ENCODE peak calls at places on chromosomes 16 and 17, in five cellular contexts. G is OCI-LY7, H is GM23338, T is neural progenitor cell, U is GM23248. O is an unnamed sample.

GRCh38 chr17:43766413-43767052 is 7.9 kb upstream of the SOST start:
- DNase-seq in G (peak; percentile 45), H (peak; percentile 93), T (peak; percentile 83), U (peak; percentile 76), O (peak; percentile 14)

GRCh38 chr17:18974407-18975149 is 22.6 kb downstream of the SLC5A10 start:
- DNase-seq in G (no peak), H (no peak), T (no peak), U (peak; percentile 85), O (no peak)

GRCh38 chr16:29891525-29892457 is 7.6 kb downstream of the SEZ6L2 start:
- DNase-seq in G (no peak), H (no peak), T (no peak), U (no peak), O (no peak)

GRCh38 chr16:27600386-27600785 is 50.4 kb downstream of the KATNIP start:
- DNase-seq in G (no peak), H (peak; percentile 51), T (peak; percentile 78), U (no peak), O (no peak)

GRCh38 chr16:75193265-75193650 is 13.7 kb downstream of the CTRB2 start:
- DNase-seq in G (no peak), H (no peak), T (no peak), U (no peak), O (no peak)

GRCh38 chr17:82661717-82662683 is 13.8 kb upstream of the WDR45B start:
- DNase-seq in G (no peak), H (no peak), T (no peak), U (no peak), O (no peak)

GRCh38 chr16:13306153-13306552 is 404.8 kb downstream of the SHISA9 start:
- DNase-seq in G (no peak), H (no peak), T (no peak), U (no peak), O (no peak)

GRCh38 chr17:4903051-4903818 is at the start of gene CHRNE:
- DNase-seq in G (peak; percentile 85), H (peak; percentile 96), T (peak; percentile 87), U (peak; percentile 71), O (peak; percentile 67)

GRCh38 chr17:35286120-35286781 is 43.4 kb downstream of the SLFN5 start:
- DNase-seq in G (no peak), H (peak; percentile 27), T (no peak), U (no peak), O (peak; percentile 22)

GRCh38 chr16:17345043-17345442 is 125.7 kb downstream of the XYLT1 start:
- DNase-seq in G (no peak), H (no peak), T (no peak), U (peak; percentile 92), O (no peak)

GRCh38 chr16:51237207-51237606 is 86.1 kb upstream of the SALL1 start:
- DNase-seq in G (no peak), H (no peak), T (no peak), U (no peak), O (no peak)

GRCh38 chr17:40556884-40557414 is 8.3 kb downstream of the CCR7 start:
- DNase-seq in G (no peak), H (no peak), T (no peak), U (no peak), O (no peak)

GRCh38 chr16:26464576-26465266 is 602.0 kb upstream of the C16orf82 start:
- DNase-seq in G (no peak), H (no peak), T (no peak), U (no peak), O (no peak)

GRCh38 chr16:58733671-58734458 is at the start of gene GOT2:
- DNase-seq in G (peak; percentile 90), H (peak; percentile 89), T (peak; percentile 91), U (peak; percentile 92), O (peak; percentile 87)
- H3K27ac ChIP-seq in G (peak within 1 kb of the TSS; percentile 68), H (peak within 1 kb of the TSS; percentile 82), T (no peak within 1 kb of the TSS), U (peak within 1 kb of the TSS; percentile 28), O (peak within 1 kb of the TSS; percentile 48)

GRCh38 chr16:57530531-57531252 is 5.7 kb downstream of the CCDC102A start:
- DNase-seq in G (no peak), H (no peak), T (no peak), U (no peak), O (no peak)
- TF ChIP-seq EZH2phosphoT487 in G (no peak), H (no peak), T (no peak), U (no peak), O (no peak)

DNA sequence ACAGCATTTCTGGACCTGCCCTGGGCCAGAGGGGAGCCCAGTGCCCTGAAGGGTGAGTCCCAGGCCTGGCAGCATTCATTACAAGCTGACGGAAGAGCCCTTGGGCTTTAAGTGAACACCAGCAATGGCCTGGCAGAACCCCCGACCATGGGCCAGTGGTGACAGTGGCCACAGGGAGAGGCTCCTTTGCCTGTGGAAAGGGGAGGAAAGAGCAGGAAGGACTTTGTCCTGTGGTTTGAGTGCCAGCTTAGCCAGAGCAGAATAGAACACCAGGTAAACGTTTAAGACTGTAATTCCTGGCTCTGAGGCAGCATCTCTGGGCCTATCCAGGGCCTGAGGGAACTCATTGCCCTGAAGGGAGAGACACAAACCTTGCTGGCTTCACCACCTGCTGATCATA is 34.3 kb upstream of the ATP2C2 start:
- DNase-seq in G (no peak), H (no peak), T (no peak), U (no peak), O (no peak)
- H3K27ac ChIP-seq in G (no peak overlapping the region), H (no peak overlapping the region), T (no peak overlapping the region), U (no peak overlapping the region), O (no peak overlapping the region)

DNA sequence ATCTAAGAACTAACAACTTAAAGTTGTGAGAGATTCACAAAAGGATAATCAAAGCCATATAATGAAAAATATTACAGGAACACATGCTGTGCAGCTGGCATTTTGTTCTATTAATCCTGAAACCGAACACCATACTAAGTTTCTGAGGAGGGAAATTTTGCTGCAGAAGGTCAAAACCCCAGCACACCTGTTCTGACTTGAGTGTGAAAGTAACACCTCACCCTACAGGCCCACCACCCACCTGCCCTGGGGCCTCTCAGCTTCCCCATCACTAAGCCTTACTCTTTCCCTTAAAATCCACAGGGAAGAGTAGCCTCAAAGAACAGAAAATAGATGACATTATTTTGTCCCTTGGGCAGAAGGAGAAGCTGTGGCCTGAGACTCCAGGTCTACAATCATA is 44.8 kb downstream of the STAT5A start:
- DNase-seq in G (no peak), H (no peak), T (no peak), U (no peak), O (peak; percentile 51)
- TF ChIP-seq EZH2phosphoT487 in G (no peak), H (no peak), T (no peak), U (no peak), O (no peak)

GRCh38 chr16:85195884-85196816 is 83.9 kb upstream of the CIBAR2 start:
- DNase-seq in G (no peak), H (no peak), T (no peak), U (peak; percentile 44), O (no peak)
- H3K27ac ChIP-seq in G (no peak overlapping the region), H (no peak overlapping the region), T (no peak overlapping the region), U (peak overlapping the region; percentile 19), O (no peak overlapping the region)

DNA sequence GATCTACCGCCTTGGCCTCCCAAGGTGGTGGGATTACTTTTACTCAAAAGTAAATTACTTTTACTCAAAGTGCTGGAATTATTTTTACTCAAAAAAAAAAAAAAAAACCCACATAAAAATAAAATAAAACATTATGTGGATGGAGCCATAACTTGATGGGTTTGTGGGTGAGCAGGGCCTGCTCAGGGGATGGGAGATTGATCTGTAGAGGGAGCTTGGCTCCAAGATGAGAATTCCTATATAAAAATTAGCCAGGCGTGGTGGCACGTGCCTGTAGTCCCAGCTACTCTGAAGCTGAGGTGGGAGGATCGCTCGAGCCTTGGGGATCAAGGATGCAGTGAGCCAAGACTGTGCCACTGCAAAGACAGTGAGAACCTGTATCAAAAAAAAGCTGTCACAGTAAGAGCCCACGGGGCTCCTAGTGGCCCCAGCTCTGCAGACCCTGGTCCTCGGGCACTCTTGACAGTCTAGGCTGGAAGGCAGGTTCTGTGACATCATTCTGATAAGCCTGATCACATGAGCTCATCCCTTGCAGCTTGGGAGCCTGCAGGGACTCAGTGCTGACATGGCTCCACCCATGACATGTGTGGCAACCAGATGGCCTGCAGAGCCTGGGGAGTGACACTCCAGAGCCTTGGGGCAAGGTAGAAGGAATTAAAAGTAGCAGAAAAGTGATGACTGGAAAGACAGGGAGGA is 42.5 kb downstream of the ST3GAL2 start:
- DNase-seq in G (no peak), H (no peak), T (no peak), U (peak; percentile 57), O (peak; percentile 19)
- TF ChIP-seq EZH2phosphoT487 in G (no peak), H (no peak), T (no peak), U (no peak), O (no peak)

DNA sequence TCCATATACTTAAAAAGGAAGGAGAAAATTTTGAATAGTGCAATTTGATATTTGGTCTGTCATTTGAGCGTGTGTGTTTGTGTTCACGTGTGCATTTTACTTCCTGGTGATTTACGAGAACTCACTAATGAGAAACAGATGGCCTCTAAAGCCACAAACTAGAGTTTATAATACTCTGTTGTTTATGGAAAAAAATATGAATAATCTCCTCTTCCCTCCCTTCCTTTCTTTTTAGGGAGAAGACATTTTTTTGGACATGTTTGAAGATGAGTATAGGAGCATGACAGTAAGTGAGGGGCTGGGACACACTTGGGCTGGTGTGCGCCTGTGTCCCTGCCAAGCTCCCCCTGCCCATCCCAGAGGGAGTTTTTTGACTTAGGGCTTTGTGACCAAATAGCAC is 102.7 kb downstream of the CLEC16A start:
- DNase-seq in G (no peak), H (no peak), T (no peak), U (peak; percentile 82), O (no peak)
- H3K27ac ChIP-seq in G (no peak overlapping the region), H (no peak overlapping the region), T (no peak overlapping the region), U (peak overlapping the region; percentile 50), O (no peak overlapping the region)

DNA sequence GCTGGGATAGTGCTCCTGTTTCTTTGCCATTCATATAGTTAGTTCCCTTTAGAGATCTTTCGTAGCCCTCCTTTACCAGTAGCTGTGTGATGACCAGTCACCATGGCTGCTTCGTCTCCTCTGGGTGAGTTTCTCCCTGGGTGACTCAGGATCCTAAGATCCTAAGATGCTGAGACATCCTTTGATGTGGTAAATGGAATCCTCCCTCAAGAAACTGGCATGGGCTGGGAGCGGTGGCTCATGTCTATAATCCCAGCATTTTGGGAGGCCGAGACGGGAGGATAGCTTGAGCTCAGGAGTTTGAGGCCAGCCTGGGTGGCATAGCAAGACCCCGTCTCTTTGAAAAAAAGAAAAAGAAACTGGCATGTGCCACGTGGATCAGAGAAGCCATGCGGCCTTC is 5.9 kb downstream of the PHAF1 start:
- DNase-seq in G (no peak), H (no peak), T (no peak), U (peak; percentile 99), O (no peak)
- TF ChIP-seq EZH2phosphoT487 in G (no peak), H (no peak), T (no peak), U (no peak), O (no peak)

O was measured in MM.1S.